ENCODE peak calls at places on chromosome 2, in six cellular contexts. One of them, this sample, is unnamed.

GRCh38 chr2:31255911-31256571 is 22.1 kb downstream of the EHD3 start:
- DNase-seq in H9: no peak
- DNase-seq in neuronal stem cell: no peak
- DNase-seq in IMR-90: peak; percentile 35
- DNase-seq in trophoblast cell: no peak
- DNase-seq in mesenchymal stem cell: no peak
- DNase-seq in this sample: no peak

GRCh38 chr2:217994776-217995274 is 8.0 kb downstream of the TNS1 start:
- DNase-seq in H9: no peak
- DNase-seq in neuronal stem cell: no peak
- DNase-seq in IMR-90: peak; percentile 90
- DNase-seq in trophoblast cell: peak; percentile 39
- DNase-seq in mesenchymal stem cell: peak; percentile 89
- DNase-seq in this sample: no peak

GRCh38 chr2:164655750-164656149 is 34.5 kb upstream of the GRB14 start:
- DNase-seq in H9: no peak
- DNase-seq in neuronal stem cell: no peak
- DNase-seq in IMR-90: no peak
- DNase-seq in trophoblast cell: no peak
- DNase-seq in mesenchymal stem cell: no peak
- DNase-seq in this sample: no peak

GRCh38 chr2:58834404-58834803 is 593.3 kb upstream of the FANCL start:
- DNase-seq in H9: peak; percentile 64
- DNase-seq in neuronal stem cell: peak; percentile 71
- DNase-seq in IMR-90: peak; percentile 28
- DNase-seq in trophoblast cell: peak; percentile 57
- DNase-seq in mesenchymal stem cell: peak; percentile 45
- DNase-seq in this sample: no peak

GRCh38 chr2:235495373-235496238 is 1.8 kb downstream of the AGAP1 start:
- DNase-seq in H9: no peak
- DNase-seq in neuronal stem cell: no peak
- DNase-seq in IMR-90: no peak
- DNase-seq in trophoblast cell: no peak
- DNase-seq in mesenchymal stem cell: no peak
- DNase-seq in this sample: no peak

GRCh38 chr2:30514134-30514860 is 67.3 kb downstream of the LCLAT1 start:
- DNase-seq in H9: no peak
- DNase-seq in neuronal stem cell: no peak
- DNase-seq in IMR-90: peak; percentile 88
- DNase-seq in trophoblast cell: no peak
- DNase-seq in mesenchymal stem cell: peak; percentile 78
- DNase-seq in this sample: no peak

GRCh38 chr2:67260348-67261277 is 136.5 kb upstream of the ETAA1 start:
- DNase-seq in H9: no peak
- DNase-seq in neuronal stem cell: no peak
- DNase-seq in IMR-90: peak; percentile 100
- DNase-seq in trophoblast cell: peak; percentile 39
- DNase-seq in mesenchymal stem cell: peak; percentile 97
- DNase-seq in this sample: no peak

GRCh38 chr2:138707424-138708074 is 72.6 kb downstream of the NXPH2 start:
- DNase-seq in H9: no peak
- DNase-seq in neuronal stem cell: no peak
- DNase-seq in IMR-90: peak; percentile 90
- DNase-seq in trophoblast cell: no peak
- DNase-seq in mesenchymal stem cell: peak; percentile 92
- DNase-seq in this sample: no peak

GRCh38 chr2:98959759-98960507 is 23.9 kb upstream of the CRACDL start:
- DNase-seq in H9: no peak
- DNase-seq in neuronal stem cell: no peak
- DNase-seq in IMR-90: no peak
- DNase-seq in trophoblast cell: no peak
- DNase-seq in mesenchymal stem cell: no peak
- DNase-seq in this sample: no peak

GRCh38 chr2:79827881-79828280 is 315.0 kb downstream of the CTNNA2 start:
- DNase-seq in H9: no peak
- DNase-seq in neuronal stem cell: no peak
- DNase-seq in IMR-90: no peak
- DNase-seq in trophoblast cell: no peak
- DNase-seq in mesenchymal stem cell: no peak
- DNase-seq in this sample: no peak
- H4K91ac ChIP-seq in H9: no peak overlapping the region
- H4K91ac ChIP-seq in neuronal stem cell: no peak overlapping the region
- H4K91ac ChIP-seq in IMR-90: no peak overlapping the region
- H4K91ac ChIP-seq in trophoblast cell: no peak overlapping the region
- H4K91ac ChIP-seq in mesenchymal stem cell: no peak overlapping the region
- H4K91ac ChIP-seq in this sample: no peak overlapping the region

DNA sequence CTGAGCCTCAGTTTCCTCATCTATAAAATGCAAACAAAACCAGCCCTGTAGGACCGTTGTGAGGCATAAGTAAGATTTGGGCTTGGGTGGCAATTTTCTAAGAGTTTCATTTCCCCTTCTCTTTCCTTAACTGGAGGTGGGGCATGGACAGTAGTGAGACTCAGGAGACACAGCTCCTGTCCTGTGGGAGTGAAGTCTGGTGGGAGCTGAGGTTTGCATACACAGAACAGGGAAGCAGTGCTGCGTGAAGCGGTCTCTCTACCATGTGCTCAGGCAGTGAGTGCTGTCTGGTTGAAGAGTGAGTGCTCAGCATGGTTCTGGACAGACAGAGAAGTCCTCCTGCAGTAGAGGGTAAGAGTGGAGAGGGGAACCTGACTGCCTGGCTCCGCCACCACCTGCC is 62.3 kb upstream of the MCFD2 start:
- DNase-seq in H9: no peak
- DNase-seq in neuronal stem cell: no peak
- DNase-seq in IMR-90: no peak
- DNase-seq in trophoblast cell: no peak
- DNase-seq in mesenchymal stem cell: no peak
- DNase-seq in this sample: no peak
- H4K91ac ChIP-seq in H9: no peak overlapping the region
- H4K91ac ChIP-seq in neuronal stem cell: no peak overlapping the region
- H4K91ac ChIP-seq in IMR-90: no peak overlapping the region
- H4K91ac ChIP-seq in trophoblast cell: no peak overlapping the region
- H4K91ac ChIP-seq in mesenchymal stem cell: no peak overlapping the region
- H4K91ac ChIP-seq in this sample: no peak overlapping the region

GRCh38 chr2:28626376-28626775 is 125.3 kb upstream of the PPP1CB start:
- DNase-seq in H9: no peak
- DNase-seq in neuronal stem cell: no peak
- DNase-seq in IMR-90: no peak
- DNase-seq in trophoblast cell: no peak
- DNase-seq in mesenchymal stem cell: no peak
- DNase-seq in this sample: no peak

GRCh38 chr2:28622101-28622499 is 126.2 kb downstream of the PLB1 start:
- DNase-seq in H9: no peak
- DNase-seq in neuronal stem cell: no peak
- DNase-seq in IMR-90: no peak
- DNase-seq in trophoblast cell: no peak
- DNase-seq in mesenchymal stem cell: no peak
- DNase-seq in this sample: no peak

GRCh38 chr2:28624798-28625701 is 126.6 kb upstream of the PPP1CB start:
- DNase-seq in H9: peak; percentile 42
- DNase-seq in neuronal stem cell: no peak
- DNase-seq in IMR-90: peak; percentile 63
- DNase-seq in trophoblast cell: no peak
- DNase-seq in mesenchymal stem cell: peak; percentile 88
- DNase-seq in this sample: peak; percentile 55

GRCh38 chr2:28623582-28624405 is 127.8 kb upstream of the PPP1CB start:
- DNase-seq in H9: no peak
- DNase-seq in neuronal stem cell: no peak
- DNase-seq in IMR-90: no peak
- DNase-seq in trophoblast cell: no peak
- DNase-seq in mesenchymal stem cell: no peak
- DNase-seq in this sample: no peak

DNA sequence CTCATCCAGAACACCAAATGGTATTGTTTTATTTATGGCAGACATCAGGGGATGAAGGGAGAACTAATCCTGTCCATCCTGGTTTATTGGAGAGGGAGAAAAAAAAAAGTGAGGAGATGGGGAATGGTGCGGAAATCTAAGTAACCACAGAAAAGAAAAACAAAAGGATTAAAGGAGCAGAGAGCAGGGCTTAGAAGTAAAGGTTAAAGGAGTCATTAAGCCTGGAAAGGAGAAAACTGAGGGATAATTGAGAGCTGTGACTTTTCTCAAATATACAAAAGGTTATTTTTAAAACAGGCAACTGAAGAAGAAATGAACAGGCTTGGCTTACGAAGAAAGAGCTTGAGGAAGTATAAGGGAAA is 127.2 kb upstream of the PPP1CB start:
- DNase-seq in H9: no peak
- DNase-seq in neuronal stem cell: no peak
- DNase-seq in IMR-90: no peak
- DNase-seq in trophoblast cell: no peak
- DNase-seq in mesenchymal stem cell: peak; percentile 55
- DNase-seq in this sample: no peak
- H4K91ac ChIP-seq in H9: no peak overlapping the region
- H4K91ac ChIP-seq in neuronal stem cell: no peak overlapping the region
- H4K91ac ChIP-seq in IMR-90: peak overlapping the region; percentile 72
- H4K91ac ChIP-seq in trophoblast cell: no peak overlapping the region
- H4K91ac ChIP-seq in mesenchymal stem cell: no peak overlapping the region
- H4K91ac ChIP-seq in this sample: no peak overlapping the region

DNA sequence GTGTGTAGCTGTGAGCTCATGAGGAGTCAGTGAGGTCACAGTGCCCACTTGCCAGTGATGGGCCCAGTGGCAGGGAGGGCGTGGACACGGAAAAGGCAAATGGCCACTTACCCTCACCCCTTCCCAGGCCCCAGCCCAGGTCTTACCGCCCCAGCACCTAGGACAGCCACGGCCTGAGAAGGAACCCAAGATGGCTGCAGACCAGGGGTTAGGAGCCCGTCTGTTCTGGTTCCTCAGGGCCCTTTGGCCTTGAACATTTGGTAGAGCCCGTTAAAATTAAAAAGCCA is 74.1 kb downstream of the EMX1 start:
- DNase-seq in H9: peak; percentile 18
- DNase-seq in neuronal stem cell: no peak
- DNase-seq in IMR-90: no peak
- DNase-seq in trophoblast cell: no peak
- DNase-seq in mesenchymal stem cell: no peak
- DNase-seq in this sample: no peak
- H4K91ac ChIP-seq in H9: no peak overlapping the region
- H4K91ac ChIP-seq in neuronal stem cell: no peak overlapping the region
- H4K91ac ChIP-seq in IMR-90: no peak overlapping the region
- H4K91ac ChIP-seq in trophoblast cell: no peak overlapping the region
- H4K91ac ChIP-seq in mesenchymal stem cell: no peak overlapping the region
- H4K91ac ChIP-seq in this sample: no peak overlapping the region

GRCh38 chr2:20137131-20137571 is 85.7 kb upstream of the LAPTM4A start:
- DNase-seq in H9: no peak
- DNase-seq in neuronal stem cell: no peak
- DNase-seq in IMR-90: no peak
- DNase-seq in trophoblast cell: no peak
- DNase-seq in mesenchymal stem cell: no peak
- DNase-seq in this sample: no peak

GRCh38 chr2:20139828-20140227 is 85.1 kb downstream of the SDC1 start:
- DNase-seq in H9: no peak
- DNase-seq in neuronal stem cell: no peak
- DNase-seq in IMR-90: no peak
- DNase-seq in trophoblast cell: no peak
- DNase-seq in mesenchymal stem cell: no peak
- DNase-seq in this sample: no peak

GRCh38 chr2:20137884-20138283 is 86.5 kb upstream of the LAPTM4A start:
- DNase-seq in H9: no peak
- DNase-seq in neuronal stem cell: no peak
- DNase-seq in IMR-90: no peak
- DNase-seq in trophoblast cell: no peak
- DNase-seq in mesenchymal stem cell: no peak
- DNase-seq in this sample: no peak

GRCh38 chr2:20140321-20141055 is 84.4 kb downstream of the SDC1 start:
- DNase-seq in H9: no peak
- DNase-seq in neuronal stem cell: no peak
- DNase-seq in IMR-90: no peak
- DNase-seq in trophoblast cell: no peak
- DNase-seq in mesenchymal stem cell: no peak
- DNase-seq in this sample: no peak

GRCh38 chr2:20138696-20139095 is 86.2 kb downstream of the SDC1 start:
- DNase-seq in H9: no peak
- DNase-seq in neuronal stem cell: no peak
- DNase-seq in IMR-90: no peak
- DNase-seq in trophoblast cell: peak; percentile 76
- DNase-seq in mesenchymal stem cell: no peak
- DNase-seq in this sample: no peak
- H4K91ac ChIP-seq in H9: no peak overlapping the region
- H4K91ac ChIP-seq in neuronal stem cell: no peak overlapping the region
- H4K91ac ChIP-seq in IMR-90: peak overlapping the region; percentile 23
- H4K91ac ChIP-seq in trophoblast cell: peak overlapping the region; percentile 16
- H4K91ac ChIP-seq in mesenchymal stem cell: no peak overlapping the region
- H4K91ac ChIP-seq in this sample: no peak overlapping the region

DNA sequence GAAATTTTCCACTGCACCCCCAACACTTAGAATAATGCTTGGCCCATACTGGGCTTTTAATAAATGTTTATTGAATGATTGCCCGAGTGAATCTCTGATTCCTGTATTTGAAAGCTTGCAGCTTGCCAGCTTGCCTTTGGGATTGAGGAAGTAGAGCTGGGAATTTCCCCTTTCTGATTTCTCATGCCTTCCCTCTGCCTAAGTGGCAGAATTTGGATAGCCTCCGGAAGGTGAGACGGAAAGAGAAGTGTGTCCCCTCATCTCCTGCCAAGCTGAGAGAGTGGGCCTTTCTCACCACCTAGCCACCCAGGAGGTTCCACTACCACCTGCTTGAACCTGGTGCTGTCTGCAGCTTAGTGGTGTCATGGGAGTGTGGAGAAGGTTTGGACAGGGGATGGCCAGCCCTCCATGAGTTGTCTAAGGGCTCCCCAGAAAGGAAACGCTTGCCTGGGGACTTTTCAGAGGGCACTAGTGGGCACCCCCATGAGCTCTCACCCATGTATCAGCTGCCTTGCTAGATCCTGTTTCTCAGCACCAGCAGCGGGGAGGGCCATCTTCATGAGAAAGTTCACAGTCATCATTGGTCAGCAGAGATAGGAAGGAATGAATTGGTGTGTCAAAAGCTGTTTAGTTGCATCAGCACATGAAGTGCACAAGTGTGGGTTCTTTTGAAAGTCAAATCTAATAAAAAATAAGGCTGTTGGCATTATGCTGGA is 8.6 kb upstream of the NCOA1 start:
- DNase-seq in H9: no peak
- DNase-seq in neuronal stem cell: no peak
- DNase-seq in IMR-90: no peak
- DNase-seq in trophoblast cell: peak; percentile 20
- DNase-seq in mesenchymal stem cell: no peak
- DNase-seq in this sample: no peak
- H4K91ac ChIP-seq in H9: no peak overlapping the region
- H4K91ac ChIP-seq in neuronal stem cell: no peak overlapping the region
- H4K91ac ChIP-seq in IMR-90: no peak overlapping the region
- H4K91ac ChIP-seq in trophoblast cell: no peak overlapping the region
- H4K91ac ChIP-seq in mesenchymal stem cell: no peak overlapping the region
- H4K91ac ChIP-seq in this sample: no peak overlapping the region

GRCh38 chr2:119873350-119874013 is 113.8 kb downstream of the PTPN4 start:
- DNase-seq in H9: no peak
- DNase-seq in neuronal stem cell: no peak
- DNase-seq in IMR-90: peak; percentile 19
- DNase-seq in trophoblast cell: peak; percentile 32
- DNase-seq in mesenchymal stem cell: no peak
- DNase-seq in this sample: no peak
- H4K91ac ChIP-seq in H9: no peak overlapping the region
- H4K91ac ChIP-seq in neuronal stem cell: no peak overlapping the region
- H4K91ac ChIP-seq in IMR-90: no peak overlapping the region
- H4K91ac ChIP-seq in trophoblast cell: no peak overlapping the region
- H4K91ac ChIP-seq in mesenchymal stem cell: no peak overlapping the region
- H4K91ac ChIP-seq in this sample: no peak overlapping the region